ENCODE peak calls at places on chromosome 1, in ten cellular contexts. One of them, this sample, is unnamed.

GRCh38 chr1:8431028-8431427 is 113.1 kb downstream of the SLC45A1 start:
- DNase-seq in hepatocyte: no peak
- DNase-seq in ovary: no peak
- DNase-seq in T-helper 1 cell: peak
- DNase-seq in KBM-7: peak
- DNase-seq in stimulated activated CD8-positive, alpha-beta memory T cell treated with anti-CD3 and anti-CD28 coated beads, Interleukin-4, amount 100 ng/mL, for 1 hour: no peak
- DNase-seq in left lung: no peak
- DNase-seq in cardiac muscle cell: no peak
- DNase-seq in bronchial epithelial cell: no peak
- DNase-seq in mucosa of gallbladder: no peak
- DNase-seq in this sample: peak

GRCh38 chr1:84859866-84860265 is 33.1 kb downstream of the LPAR3 start:
- DNase-seq in T-helper 1 cell: no peak
- DNase-seq in stimulated activated CD8-positive, alpha-beta memory T cell treated with anti-CD3 and anti-CD28 coated beads, Interleukin-4, amount 100 ng/mL, for 1 hour: no peak
- DNase-seq in KBM-7: no peak
- DNase-seq in ovary: no peak
- DNase-seq in mucosa of gallbladder: no peak
- DNase-seq in cardiac muscle cell: no peak
- DNase-seq in hepatocyte: no peak
- DNase-seq in bronchial epithelial cell: peak
- DNase-seq in left lung: no peak
- DNase-seq in this sample: no peak

GRCh38 chr1:61426254-61426653 is 298.7 kb downstream of the TM2D1 start:
- DNase-seq in mucosa of gallbladder: no peak
- DNase-seq in bronchial epithelial cell: no peak
- DNase-seq in T-helper 1 cell: no peak
- DNase-seq in ovary: no peak
- DNase-seq in hepatocyte: no peak
- DNase-seq in cardiac muscle cell: peak
- DNase-seq in left lung: no peak
- DNase-seq in KBM-7: no peak
- DNase-seq in stimulated activated CD8-positive, alpha-beta memory T cell treated with anti-CD3 and anti-CD28 coated beads, Interleukin-4, amount 100 ng/mL, for 1 hour: no peak
- DNase-seq in this sample: no peak

GRCh38 chr1:37035828-37036666 is 1.7 kb upstream of the GRIK3 start:
- DNase-seq in left lung: no peak
- DNase-seq in T-helper 1 cell: no peak
- DNase-seq in mucosa of gallbladder: no peak
- DNase-seq in KBM-7: peak
- DNase-seq in ovary: no peak
- DNase-seq in hepatocyte: no peak
- DNase-seq in stimulated activated CD8-positive, alpha-beta memory T cell treated with anti-CD3 and anti-CD28 coated beads, Interleukin-4, amount 100 ng/mL, for 1 hour: no peak
- DNase-seq in cardiac muscle cell: no peak
- DNase-seq in bronchial epithelial cell: no peak
- DNase-seq in this sample: peak

GRCh38 chr1:87113313-87113712 is 198.9 kb downstream of the HS2ST1 start:
- DNase-seq in bronchial epithelial cell: no peak
- DNase-seq in T-helper 1 cell: no peak
- DNase-seq in mucosa of gallbladder: no peak
- DNase-seq in cardiac muscle cell: peak
- DNase-seq in ovary: no peak
- DNase-seq in left lung: peak
- DNase-seq in hepatocyte: no peak
- DNase-seq in stimulated activated CD8-positive, alpha-beta memory T cell treated with anti-CD3 and anti-CD28 coated beads, Interleukin-4, amount 100 ng/mL, for 1 hour: no peak
- DNase-seq in KBM-7: no peak
- DNase-seq in this sample: no peak

GRCh38 chr1:43493661-43494450 is 36.8 kb upstream of the PTPRF start:
- DNase-seq in mucosa of gallbladder: no peak
- DNase-seq in T-helper 1 cell: no peak
- DNase-seq in hepatocyte: no peak
- DNase-seq in ovary: no peak
- DNase-seq in bronchial epithelial cell: peak
- DNase-seq in left lung: no peak
- DNase-seq in KBM-7: no peak
- DNase-seq in stimulated activated CD8-positive, alpha-beta memory T cell treated with anti-CD3 and anti-CD28 coated beads, Interleukin-4, amount 100 ng/mL, for 1 hour: no peak
- DNase-seq in cardiac muscle cell: peak
- DNase-seq in this sample: no peak

GRCh38 chr1:198030682-198031081 is 113.5 kb downstream of the LHX9 start:
- DNase-seq in hepatocyte: no peak
- DNase-seq in bronchial epithelial cell: no peak
- DNase-seq in ovary: no peak
- DNase-seq in T-helper 1 cell: no peak
- DNase-seq in cardiac muscle cell: peak
- DNase-seq in mucosa of gallbladder: no peak
- DNase-seq in KBM-7: no peak
- DNase-seq in stimulated activated CD8-positive, alpha-beta memory T cell treated with anti-CD3 and anti-CD28 coated beads, Interleukin-4, amount 100 ng/mL, for 1 hour: no peak
- DNase-seq in left lung: no peak
- DNase-seq in this sample: no peak

GRCh38 chr1:93988634-93989350 is 79.6 kb upstream of the GCLM start:
- DNase-seq in cardiac muscle cell: peak
- DNase-seq in mucosa of gallbladder: no peak
- DNase-seq in left lung: no peak
- DNase-seq in ovary: no peak
- DNase-seq in KBM-7: no peak
- DNase-seq in T-helper 1 cell: no peak
- DNase-seq in stimulated activated CD8-positive, alpha-beta memory T cell treated with anti-CD3 and anti-CD28 coated beads, Interleukin-4, amount 100 ng/mL, for 1 hour: no peak
- DNase-seq in bronchial epithelial cell: peak
- DNase-seq in hepatocyte: no peak
- DNase-seq in this sample: no peak

GRCh38 chr1:43042773-43043470 is 84.3 kb upstream of the SLC2A1 start:
- DNase-seq in cardiac muscle cell: no peak
- DNase-seq in left lung: no peak
- DNase-seq in ovary: no peak
- DNase-seq in hepatocyte: no peak
- DNase-seq in T-helper 1 cell: no peak
- DNase-seq in mucosa of gallbladder: no peak
- DNase-seq in stimulated activated CD8-positive, alpha-beta memory T cell treated with anti-CD3 and anti-CD28 coated beads, Interleukin-4, amount 100 ng/mL, for 1 hour: no peak
- DNase-seq in bronchial epithelial cell: no peak
- DNase-seq in KBM-7: no peak
- DNase-seq in this sample: no peak

GRCh38 chr1:66937529-66938234 is 12.9 kb downstream of the MIER1 start:
- DNase-seq in KBM-7: no peak
- DNase-seq in cardiac muscle cell: no peak
- DNase-seq in ovary: no peak
- DNase-seq in bronchial epithelial cell: no peak
- DNase-seq in T-helper 1 cell: no peak
- DNase-seq in left lung: no peak
- DNase-seq in hepatocyte: no peak
- DNase-seq in stimulated activated CD8-positive, alpha-beta memory T cell treated with anti-CD3 and anti-CD28 coated beads, Interleukin-4, amount 100 ng/mL, for 1 hour: no peak
- DNase-seq in mucosa of gallbladder: no peak
- DNase-seq in this sample: no peak

GRCh38 chr1:228101994-228102790 is 933 bp downstream of the C1orf35 start:
- DNase-seq in hepatocyte: peak
- DNase-seq in KBM-7: peak
- DNase-seq in stimulated activated CD8-positive, alpha-beta memory T cell treated with anti-CD3 and anti-CD28 coated beads, Interleukin-4, amount 100 ng/mL, for 1 hour: no peak
- DNase-seq in bronchial epithelial cell: no peak
- DNase-seq in ovary: peak
- DNase-seq in cardiac muscle cell: peak
- DNase-seq in mucosa of gallbladder: no peak
- DNase-seq in T-helper 1 cell: peak
- DNase-seq in left lung: no peak
- DNase-seq in this sample: peak

This sample was measured in DMS53.